ENCODE peak calls at places on chromosomes 1 and 21, in six cellular contexts. K is sigmoid colon, V is tibial nerve, G is stomach, X is esophagus muscularis mucosa, A is transverse colon. Q is an unnamed sample.

GRCh38 chr21:44800971-44801467 is 601 bp downstream of the UBE2G2 start:
- DNase-seq in K (no peak), V (no peak), G (no peak), X (no peak), A (no peak), Q (no peak)

GRCh38 chr1:17053685-17054410 is at the start of gene SDHB:
- DNase-seq in K (peak; percentile 100), V (peak; percentile 95), G (peak; percentile 99), X (peak; percentile 99), A (peak; percentile 99), Q (peak; percentile 99)

GRCh38 chr1:111666828-111667227 is 47.2 kb downstream of the RAP1A start:
- DNase-seq in K (no peak), V (no peak), G (no peak), X (no peak), A (no peak), Q (no peak)

GRCh38 chr1:62423580-62424242 is 13.1 kb upstream of the USP1 start:
- DNase-seq in K (no peak), V (no peak), G (no peak), X (no peak), A (peak; percentile 28), Q (no peak)

GRCh38 chr1:83058327-83058726 is 940.6 kb downstream of the TTLL7 start:
- DNase-seq in K (no peak), V (no peak), G (no peak), X (no peak), A (no peak), Q (no peak)

GRCh38 chr1:24384251-24385090 is 29.1 kb downstream of the STPG1 start:
- DNase-seq in K (no peak), V (no peak), G (peak; percentile 48), X (peak; percentile 86), A (peak; percentile 35), Q (no peak)

GRCh38 chr1:235105051-235106043 is 23.3 kb downstream of the TOMM20 start:
- DNase-seq in K (no peak), V (no peak), G (no peak), X (no peak), A (no peak), Q (no peak)

GRCh38 chr1:85289848-85290335 is 13.5 kb upstream of the BCL10 start:
- DNase-seq in K (no peak), V (no peak), G (no peak), X (no peak), A (no peak), Q (no peak)

GRCh38 chr1:206415913-206416312 is 54.4 kb upstream of the IKBKE start:
- DNase-seq in K (no peak), V (no peak), G (no peak), X (no peak), A (no peak), Q (no peak)

GRCh38 chr1:35968396-35968795 is 37.5 kb downstream of the AGO3 start:
- DNase-seq in K (no peak), V (no peak), G (no peak), X (no peak), A (no peak), Q (no peak)

GRCh38 chr1:86155807-86156561 is 588 bp downstream of the COL24A1 start:
- DNase-seq in K (peak; percentile 85), V (no peak), G (no peak), X (no peak), A (peak; percentile 18), Q (no peak)

GRCh38 chr1:180946537-180947507 is 34.1 kb downstream of the KIAA1614 start:
- DNase-seq in K (no peak), V (no peak), G (no peak), X (no peak), A (no peak), Q (no peak)

GRCh38 chr1:230834292-230834691 is 34.0 kb downstream of the C1orf198 start:
- DNase-seq in K (no peak), V (no peak), G (no peak), X (peak; percentile 70), A (no peak), Q (no peak)

GRCh38 chr1:25889470-25889869 is 14.0 kb upstream of the PAQR7 start:
- DNase-seq in K (peak; percentile 41), V (no peak), G (no peak), X (no peak), A (no peak), Q (no peak)

GRCh38 chr21:27132270-27132669 is 165.4 kb upstream of the ADAMTS5 start:
- DNase-seq in K (no peak), V (no peak), G (no peak), X (no peak), A (no peak), Q (no peak)

GRCh38 chr1:27342391-27342777 is 562 bp downstream of the SYTL1 start:
- DNase-seq in K (no peak), V (no peak), G (no peak), X (no peak), A (no peak), Q (no peak)

GRCh38 chr1:91606546-91607078 is 106.0 kb downstream of the CDC7 start:
- DNase-seq in K (no peak), V (no peak), G (no peak), X (peak; percentile 64), A (no peak), Q (peak; percentile 60)

GRCh38 chr1:20896824-20897223 is 109.7 kb upstream of the HP1BP3 start:
- DNase-seq in K (no peak), V (no peak), G (no peak), X (no peak), A (no peak), Q (no peak)

GRCh38 chr1:197444754-197445153 is 176.7 kb downstream of the CRB1 start:
- DNase-seq in K (no peak), V (no peak), G (no peak), X (no peak), A (no peak), Q (no peak)

GRCh38 chr1:162168261-162168660 is 98.8 kb downstream of the NOS1AP start:
- DNase-seq in K (no peak), V (peak; percentile 37), G (peak; percentile 90), X (no peak), A (no peak), Q (no peak)

GRCh38 chr1:6783956-6784559 is 1.2 kb upstream of the CAMTA1 start:
- DNase-seq in K (no peak), V (no peak), G (no peak), X (no peak), A (no peak), Q (no peak)
- TF ChIP-seq POLR2A in K (peak; percentile 24), V (peak; percentile 31), G (no peak), X (peak; percentile 29), A (no peak), Q (no peak)

GRCh38 chr1:52814465-52814864 is 28.1 kb upstream of the ZYG11A start:
- DNase-seq in K (no peak), V (no peak), G (no peak), X (no peak), A (no peak), Q (no peak)
- TF ChIP-seq EP300 in K (no peak), V (no peak), G (no peak), X (no peak), A (no peak), Q (no peak)

GRCh38 chr21:38816400-38816973 is 10.8 kb downstream of the ETS2 start:
- DNase-seq in K (no peak), V (no peak), G (no peak), X (no peak), A (no peak), Q (no peak)
- H3K36me3 ChIP-seq in K (peaks cover 44% of the 10 kb centered on the region), V (no peaks in the 10 kb centered on the region), G (peaks cover 85% of the 10 kb centered on the region), X (peaks cover 67% of the 10 kb centered on the region), A (peaks cover 71% of the 10 kb centered on the region), Q (no peaks in the 10 kb centered on the region)

GRCh38 chr1:77975386-77975785 is 3.5 kb downstream of the FUBP1 start:
- DNase-seq in K (no peak), V (no peak), G (no peak), X (no peak), A (no peak), Q (no peak)

GRCh38 chr1:77977989-77978292 is 931 bp downstream of the FUBP1 start:
- DNase-seq in K (no peak), V (no peak), G (no peak), X (no peak), A (no peak), Q (no peak)

GRCh38 chr1:77975907-77976306 is 3.0 kb downstream of the FUBP1 start:
- DNase-seq in K (no peak), V (no peak), G (no peak), X (no peak), A (no peak), Q (no peak)

GRCh38 chr1:77978293-77978968 is 441 bp downstream of the FUBP1 start:
- DNase-seq in K (peak; percentile 89), V (peak; percentile 82), G (peak; percentile 69), X (peak; percentile 95), A (peak; percentile 78), Q (peak; percentile 49)

GRCh38 chr1:77976433-77977076 is 2.3 kb downstream of the FUBP1 start:
- DNase-seq in K (no peak), V (no peak), G (no peak), X (no peak), A (no peak), Q (no peak)
- TF ChIP-seq POLR2A in K (no peak), V (no peak), G (no peak), X (no peak), A (no peak), Q (no peak)

DNA sequence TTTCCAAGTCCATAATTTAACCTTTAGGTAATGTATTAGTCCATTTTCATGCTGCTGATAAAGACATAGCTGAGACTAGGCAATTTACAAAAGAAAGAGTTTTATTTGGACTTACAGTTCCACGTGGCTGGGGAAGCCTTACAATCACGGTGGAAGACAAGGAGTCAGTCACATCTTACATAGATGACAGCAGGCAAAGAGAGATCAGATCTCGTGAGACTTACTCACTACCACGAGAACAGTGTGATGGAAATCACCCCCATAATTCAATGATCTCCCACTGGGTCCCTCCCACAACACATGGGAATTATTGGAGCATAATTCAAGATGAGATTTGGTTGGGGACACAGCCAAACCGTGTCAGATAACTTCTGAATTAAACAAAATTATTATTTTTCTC is 44.0 kb downstream of the CNIH3 start:
- DNase-seq in K (no peak), V (no peak), G (no peak), X (no peak), A (no peak), Q (no peak)
- TF ChIP-seq EP300 in K (no peak), V (no peak), G (no peak), X (no peak), A (no peak), Q (no peak)

GRCh38 chr1:37429038-37429437 is 45.3 kb upstream of the ZC3H12A start:
- DNase-seq in K (no peak), V (no peak), G (no peak), X (no peak), A (no peak), Q (no peak)

GRCh38 chr1:37434292-37434907 is 40.0 kb upstream of the ZC3H12A start:
- DNase-seq in K (peak; percentile 71), V (peak; percentile 60), G (peak; percentile 70), X (no peak), A (peak; percentile 66), Q (peak; percentile 41)

GRCh38 chr1:37433171-37433570 is 41.2 kb upstream of the ZC3H12A start:
- DNase-seq in K (no peak), V (no peak), G (no peak), X (no peak), A (no peak), Q (no peak)

GRCh38 chr1:37430074-37430985 is 44.0 kb upstream of the ZC3H12A start:
- DNase-seq in K (no peak), V (no peak), G (no peak), X (no peak), A (no peak), Q (no peak)

GRCh38 chr1:37432636-37433035 is 41.7 kb upstream of the ZC3H12A start:
- DNase-seq in K (no peak), V (no peak), G (no peak), X (no peak), A (no peak), Q (no peak)
- H3K36me3 ChIP-seq in K (no peaks in the 10 kb centered on the region), V (no peaks in the 10 kb centered on the region), G (no peaks in the 10 kb centered on the region), X (no peaks in the 10 kb centered on the region), A (no peaks in the 10 kb centered on the region), Q (no peaks in the 10 kb centered on the region)

Q was measured in ovary.